ENCODE peak calls at places on chromosome 9, in six cellular contexts. O is heart right ventricle, J is endodermal cell, V is cardiac muscle cell, K is esophagus squamous epithelium, C is epithelial cell of proximal tubule. B is an unnamed sample.

GRCh38 chr9:748861-749497 is 92.5 kb upstream of the DMRT1 start:
- DNase-seq in O (no peak), J (no peak), V (no peak), K (no peak), C (no peak), B (no peak)

GRCh38 chr9:132795511-132796303 is 82.4 kb downstream of the AK8 start:
- DNase-seq in O (no peak), J (peak), V (no peak), K (no peak), C (no peak), B (no peak)

GRCh38 chr9:12863624-12864023 is 88.8 kb downstream of the LURAP1L start:
- DNase-seq in O (no peak), J (no peak), V (no peak), K (no peak), C (no peak), B (no peak)

GRCh38 chr9:82532504-82532903 is 530.4 kb downstream of the RASEF start:
- DNase-seq in O (no peak), J (no peak), V (peak), K (no peak), C (no peak), B (no peak)

GRCh38 chr9:72585737-72586136 is 64.3 kb downstream of the TMC1 start:
- DNase-seq in O (no peak), J (no peak), V (peak), K (no peak), C (no peak), B (peak)

GRCh38 chr9:128689293-128689770 is 310 bp downstream of the SET start:
- DNase-seq in O (peak), J (peak), V (no peak), K (no peak), C (no peak), B (no peak)

GRCh38 chr9:34334337-34334824 is 5.0 kb downstream of the NUDT2 start:
- DNase-seq in O (no peak), J (peak), V (peak), K (no peak), C (no peak), B (no peak)

GRCh38 chr9:136107953-136108647 is 10.6 kb downstream of the TMEM250 start:
- DNase-seq in O (no peak), J (no peak), V (no peak), K (no peak), C (no peak), B (no peak)

GRCh38 chr9:130561056-130561455 is 18.3 kb upstream of the FUBP3 start:
- DNase-seq in O (no peak), J (no peak), V (no peak), K (no peak), C (no peak), B (no peak)

GRCh38 chr9:134568116-134568515 is 73.5 kb upstream of the COL5A1 start:
- DNase-seq in O (no peak), J (peak), V (no peak), K (no peak), C (no peak), B (no peak)

GRCh38 chr9:33415152-33416038 is 13.0 kb upstream of the AQP7 start:
- DNase-seq in O (peak), J (peak), V (peak), K (no peak), C (no peak), B (no peak)

GRCh38 chr9:130940693-130941576 is 1.9 kb upstream of the FIBCD1 start:
- DNase-seq in O (peak), J (peak), V (no peak), K (no peak), C (no peak), B (no peak)

DNA sequence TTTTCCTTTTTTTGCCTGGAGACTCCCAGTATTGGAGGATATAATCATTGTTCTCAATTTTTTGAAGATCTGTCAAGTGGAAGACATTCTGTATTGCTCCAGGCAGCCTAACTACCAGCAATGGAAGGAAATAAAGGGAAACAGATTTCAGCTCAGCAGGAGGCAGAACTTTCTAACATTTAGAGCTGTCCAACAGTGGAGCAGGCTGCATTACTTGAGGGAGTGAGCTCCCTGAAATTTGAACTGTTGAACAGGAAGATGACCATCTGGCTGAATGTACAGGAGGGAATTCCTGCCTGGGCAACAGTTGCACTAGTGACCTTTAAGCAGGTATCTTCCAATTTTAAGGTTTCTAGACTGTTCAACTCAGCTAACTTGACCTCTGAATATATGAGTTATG is 1.1 kb upstream of the GAPVD1 start:
- DNase-seq in O (no peak), J (no peak), V (no peak), K (no peak), C (no peak), B (no peak)
- TF ChIP-seq CTCF in O (no peak), J (no peak), V (no peak), K (no peak), C (no peak), B (no peak)

DNA sequence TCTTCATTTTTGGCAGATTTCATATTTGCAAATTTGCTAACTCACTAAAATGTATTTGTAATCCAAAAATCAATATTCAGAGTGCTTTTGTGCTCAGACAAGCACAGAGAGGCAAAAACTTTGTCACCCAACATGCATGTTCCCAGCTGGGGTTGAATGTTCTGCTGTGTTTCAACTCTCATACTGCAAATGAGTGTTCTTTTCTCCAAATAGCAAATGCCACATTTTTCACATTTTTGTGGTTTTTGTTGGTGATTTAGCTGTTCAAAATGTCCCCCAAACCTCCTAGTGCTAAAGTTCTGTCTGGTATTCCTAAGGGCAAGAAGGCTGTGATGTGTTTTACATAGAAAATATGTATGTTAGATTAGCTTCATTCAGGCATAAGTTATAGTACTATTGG is 87.3 kb upstream of the PCSK5 start:
- DNase-seq in O (no peak), J (no peak), V (peak), K (no peak), C (peak), B (no peak)
- H3K4me3 ChIP-seq in O (no peak), J (no peak), V (no peak), K (no peak), C (no peak), B (no peak)

DNA sequence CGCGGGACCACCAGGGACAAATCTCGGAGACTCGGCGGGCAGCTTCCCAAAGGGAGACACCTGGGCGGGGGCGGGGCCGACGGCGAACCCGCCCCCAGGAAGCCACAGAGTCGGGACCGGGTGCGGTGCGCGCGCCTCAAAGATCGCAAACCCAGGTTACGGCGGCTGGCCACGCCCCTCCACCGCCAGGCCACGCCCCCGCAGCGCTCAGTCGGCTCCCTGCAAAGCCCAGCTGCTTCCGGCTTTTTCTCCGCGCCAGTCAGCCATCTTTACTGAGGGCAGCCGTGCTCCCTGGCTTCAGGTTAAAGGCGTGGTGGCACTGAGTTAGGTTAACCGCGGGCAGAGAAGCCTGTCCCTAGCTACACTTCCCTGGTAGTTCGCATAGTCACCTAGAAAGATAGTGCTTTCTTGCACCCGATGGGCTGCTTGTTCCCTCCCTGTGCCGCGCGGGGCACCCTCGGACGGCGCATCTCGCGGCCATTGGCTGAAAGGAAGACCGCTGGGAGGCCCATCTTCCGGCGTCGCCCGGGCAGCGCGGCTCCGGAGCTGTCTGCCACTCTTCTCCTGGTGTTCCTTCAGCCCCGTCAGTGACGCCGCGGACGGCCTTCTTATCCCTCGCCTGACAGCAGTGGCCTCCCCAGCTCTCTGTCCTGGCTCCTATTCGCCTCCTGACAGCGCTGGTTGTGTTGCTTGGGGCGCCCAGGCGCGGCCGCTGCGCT is at the start of gene TBC1D2:
- DNase-seq in O (peak), J (peak), V (peak), K (peak), C (no peak), B (peak)
- TF ChIP-seq CTCF in O (peak), J (peak), V (peak), K (no peak), C (peak), B (peak)

GRCh38 chr9:94164756-94165549 is 80.7 kb downstream of the PTPDC1 start:
- DNase-seq in O (no peak), J (no peak), V (no peak), K (no peak), C (no peak), B (no peak)
- H3K4me3 ChIP-seq in O (no peak), J (peak), V (no peak), K (peak), C (no peak), B (no peak)